ENCODE peak calls at places on chromosome 11, in ten cellular contexts. H is retinal pigment epithelial cell; W is mesothelial cell of epicardium; O is AG09319; B is IMR-90; N is CD4-positive, alpha-beta T cell; T is Calu3; G is heart left ventricle; U is neural progenitor cell; J is HFFc6. I is an unnamed sample.
A peak's percentile ranks its signal among the peaks of the same experiment; 100 is the strongest.

GRCh38 chr11:3091846-3092602 is 34.8 kb upstream of the CARS1 start:
- DNase-seq in H (peak; percentile 25), W (peak; percentile 53), O (peak; percentile 18), B (peak; percentile 44), N (peak; percentile 66), T (peak; percentile 87), G (peak; percentile 57), U (peak; percentile 85), J (peak; percentile 52), I (no peak)

GRCh38 chr11:15912825-15913224 is 443.5 kb downstream of the SOX6 start:
- DNase-seq in H (no peak), W (no peak), O (no peak), B (no peak), N (no peak), T (no peak), G (no peak), U (no peak), J (no peak), I (no peak)

GRCh38 chr11:76735218-76735480 is 48.0 kb upstream of the TSKU start:
- DNase-seq in H (no peak), W (no peak), O (no peak), B (no peak), N (no peak), T (no peak), G (no peak), U (no peak), J (no peak), I (no peak)

GRCh38 chr11:11451501-11452005 is 98.5 kb upstream of the CSNK2A3 start:
- DNase-seq in H (no peak), W (no peak), O (no peak), B (peak; percentile 24), N (no peak), T (peak; percentile 77), G (no peak), U (no peak), J (peak; percentile 20), I (no peak)

GRCh38 chr11:16933756-16934603 is 80.2 kb downstream of the PLEKHA7 start:
- DNase-seq in H (no peak), W (no peak), O (no peak), B (no peak), N (no peak), T (no peak), G (peak; percentile 42), U (no peak), J (no peak), I (no peak)

GRCh38 chr11:18522388-18522787 is 4.4 kb downstream of the TSG101 start:
- DNase-seq in H (no peak), W (no peak), O (no peak), B (no peak), N (no peak), T (peak; percentile 20), G (no peak), U (peak; percentile 9), J (no peak), I (no peak)

GRCh38 chr11:45930951-45931563 is 8.6 kb downstream of the LARGE2 start:
- DNase-seq in H (no peak), W (no peak), O (no peak), B (no peak), N (no peak), T (no peak), G (no peak), U (no peak), J (no peak), I (no peak)

GRCh38 chr11:7538023-7538422 is 24.2 kb downstream of the PPFIBP2 start:
- DNase-seq in H (no peak), W (no peak), O (no peak), B (no peak), N (no peak), T (no peak), G (peak; percentile 30), U (no peak), J (no peak), I (no peak)

GRCh38 chr11:6604081-6604626 is 580 bp downstream of the ILK start:
- DNase-seq in H (no peak), W (no peak), O (peak; percentile 36), B (peak; percentile 70), N (peak; percentile 48), T (peak; percentile 26), G (peak; percentile 67), U (peak; percentile 67), J (peak; percentile 67), I (peak; percentile 86)

GRCh38 chr11:72683782-72684200 is 9.6 kb upstream of the PDE2A start:
- DNase-seq in H (no peak), W (peak; percentile 42), O (no peak), B (peak; percentile 19), N (peak; percentile 59), T (peak; percentile 74), G (peak; percentile 53), U (peak; percentile 81), J (no peak), I (peak; percentile 89)

GRCh38 chr11:13776134-13776815 is 107.8 kb downstream of the FAR1 start:
- DNase-seq in H (no peak), W (no peak), O (no peak), B (no peak), N (peak; percentile 55), T (no peak), G (no peak), U (peak; percentile 40), J (no peak), I (no peak)

GRCh38 chr11:133828861-133829260 is 16.5 kb downstream of the SPATA19 start:
- DNase-seq in H (no peak), W (no peak), O (no peak), B (no peak), N (no peak), T (no peak), G (no peak), U (no peak), J (no peak), I (no peak)

GRCh38 chr11:133825666-133826065 is 19.6 kb downstream of the SPATA19 start:
- DNase-seq in H (no peak), W (no peak), O (no peak), B (no peak), N (no peak), T (no peak), G (no peak), U (no peak), J (no peak), I (no peak)

GRCh38 chr11:133825156-133825555 is 20.2 kb downstream of the SPATA19 start:
- DNase-seq in H (no peak), W (no peak), O (no peak), B (no peak), N (no peak), T (no peak), G (no peak), U (no peak), J (no peak), I (peak; percentile 78)

GRCh38 chr11:133829566-133829965 is 15.7 kb downstream of the SPATA19 start:
- DNase-seq in H (no peak), W (no peak), O (no peak), B (no peak), N (no peak), T (no peak), G (no peak), U (no peak), J (no peak), I (no peak)

GRCh38 chr11:133827556-133827955 is 17.8 kb downstream of the SPATA19 start:
- DNase-seq in H (no peak), W (no peak), O (no peak), B (no peak), N (no peak), T (no peak), G (no peak), U (no peak), J (no peak), I (no peak)
- TF ChIP-seq CTCF in H (no peak), W (no peak), O (no peak), B (no peak), N (no peak), T (no peak), G (no peak), U (no peak), J (no peak), I (no peak)

GRCh38 chr11:63671322-63672155 is at the start of gene ATL3:
- DNase-seq in H (peak; percentile 76), W (peak; percentile 84), O (peak; percentile 79), B (peak; percentile 93), N (peak; percentile 97), T (peak; percentile 96), G (peak; percentile 98), U (peak; percentile 98), J (peak; percentile 92), I (peak; percentile 98)
- TF ChIP-seq CTCF in H (no peak), W (no peak), O (peak; percentile 7), B (peak; percentile 33), N (peak; percentile 11), T (no peak), G (no peak), U (no peak), J (peak; percentile 13), I (peak; percentile 20)

DNA sequence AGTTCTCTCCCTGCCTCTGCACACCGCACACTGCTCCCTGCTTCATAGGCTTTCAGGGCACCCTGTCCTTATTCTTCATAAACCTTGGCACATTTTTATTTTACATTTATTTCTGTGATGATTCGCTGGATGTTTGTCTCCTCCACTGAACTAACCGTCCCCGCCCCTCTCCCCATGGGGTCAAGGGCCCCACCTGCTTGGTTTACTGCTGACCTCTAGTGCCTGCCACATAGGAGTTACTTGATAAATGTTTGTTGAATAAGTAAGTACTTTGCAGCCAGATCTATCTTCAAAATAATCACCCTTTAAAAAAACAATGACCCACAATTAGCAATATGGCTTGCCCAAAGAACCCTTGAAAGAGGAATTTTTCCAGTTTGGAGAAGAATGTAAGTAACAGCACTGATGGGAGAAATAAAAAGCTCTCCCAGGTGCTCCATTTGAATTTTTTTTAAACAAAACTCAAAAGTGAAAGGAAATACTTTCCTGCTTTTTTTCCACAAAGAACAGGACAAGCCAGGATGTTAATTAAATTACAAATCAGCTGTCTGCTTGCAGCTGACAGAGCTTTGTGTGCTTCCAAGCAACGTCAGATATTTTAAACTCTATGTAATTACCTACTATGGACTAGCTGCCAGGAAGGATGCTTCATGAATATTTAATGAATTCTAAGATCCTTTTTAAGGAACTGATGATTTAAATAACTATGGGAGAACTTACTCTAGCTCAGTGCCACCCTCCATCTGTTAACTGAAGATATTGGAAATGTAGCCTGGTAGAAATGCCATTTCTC is 1083.6 kb downstream of the DLG2 start:
- DNase-seq in H (no peak), W (no peak), O (no peak), B (no peak), N (no peak), T (no peak), G (no peak), U (peak; percentile 71), J (no peak), I (no peak)
- TF ChIP-seq CTCF in H (no peak), W (no peak), O (no peak), B (no peak), N (no peak), T (no peak), G (no peak), U (peak; percentile 53), J (no peak), I (no peak)

DNA sequence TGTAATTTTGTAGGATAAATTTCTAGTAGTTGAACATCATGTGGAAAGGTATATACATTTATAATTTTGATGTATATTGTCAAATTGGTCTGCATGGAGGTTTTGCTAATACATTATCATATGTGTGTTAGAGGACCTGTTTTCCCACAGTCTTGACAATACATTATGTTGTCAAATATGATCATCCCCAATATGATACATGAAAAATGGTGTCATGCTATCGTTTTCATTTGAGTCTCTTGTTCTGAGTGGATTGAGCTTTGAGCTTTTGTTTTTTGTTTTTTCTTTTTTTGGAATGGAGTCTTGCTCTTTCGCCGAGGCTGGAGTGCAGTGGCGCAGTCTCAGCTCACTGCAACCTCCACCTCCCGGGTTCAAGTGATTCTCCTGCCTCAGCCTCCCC is 14.1 kb upstream of the CNTF start:
- DNase-seq in H (no peak), W (no peak), O (no peak), B (no peak), N (no peak), T (no peak), G (no peak), U (no peak), J (no peak), I (no peak)
- TF ChIP-seq CTCF in H (no peak), W (no peak), O (no peak), B (no peak), N (no peak), T (no peak), G (no peak), U (no peak), J (no peak), I (no peak)

I was measured in osteocyte.